ENCODE peak calls at places on chromosomes 12 and 14, in seven cellular contexts. Y is dorsolateral prefrontal cortex, N is AG09309, F is heart left ventricle, I is WERI-Rb-1, V is uterus, M is transverse colon. O is an unnamed sample.

GRCh38 chr12:16844875-16845274 is 238.9 kb upstream of the LMO3 start:
- DNase-seq in Y (no peak), N (no peak), F (no peak), I (no peak), V (no peak), M (no peak), O (no peak)

GRCh38 chr12:44875954-44876553 is at the start of gene NELL2:
- DNase-seq in Y (peak; percentile 62), N (no peak), F (no peak), I (peak; percentile 91), V (no peak), M (peak; percentile 51), O (peak; percentile 63)

GRCh38 chr12:76549131-76549530 is 10.4 kb downstream of the OSBPL8 start:
- DNase-seq in Y (no peak), N (no peak), F (no peak), I (no peak), V (no peak), M (no peak), O (no peak)

GRCh38 chr12:25001311-25001710 is 52.4 kb upstream of the BCAT1 start:
- DNase-seq in Y (no peak), N (no peak), F (no peak), I (no peak), V (no peak), M (no peak), O (no peak)

GRCh38 chr12:132406498-132407461 is 77.4 kb upstream of the GALNT9 start:
- DNase-seq in Y (no peak), N (no peak), F (no peak), I (no peak), V (no peak), M (no peak), O (no peak)

GRCh38 chr12:47734725-47735480 is 9.6 kb upstream of the ENDOU start:
- DNase-seq in Y (no peak), N (no peak), F (peak; percentile 37), I (peak; percentile 63), V (no peak), M (no peak), O (peak; percentile 25)

GRCh38 chr12:12726543-12727093 is 9.4 kb downstream of the CDKN1B start:
- DNase-seq in Y (no peak), N (peak; percentile 64), F (no peak), I (no peak), V (no peak), M (no peak), O (peak; percentile 90)

GRCh38 chr12:78470354-78471195 is 394.0 kb upstream of the SYT1 start:
- DNase-seq in Y (no peak), N (peak; percentile 20), F (no peak), I (peak; percentile 68), V (no peak), M (peak; percentile 9), O (peak; percentile 74)

GRCh38 chr12:111454716-111455447 is 49.2 kb downstream of the SH2B3 start:
- DNase-seq in Y (peak; percentile 22), N (no peak), F (no peak), I (no peak), V (no peak), M (no peak), O (no peak)

GRCh38 chr12:76916170-76916540 is 37.3 kb upstream of the CSRP2 start:
- DNase-seq in Y (no peak), N (no peak), F (no peak), I (no peak), V (no peak), M (no peak), O (no peak)

GRCh38 chr12:124830306-124830705 is 33.4 kb downstream of the SCARB1 start:
- DNase-seq in Y (no peak), N (no peak), F (no peak), I (no peak), V (no peak), M (no peak), O (no peak)

GRCh38 chr12:75816892-75817291 is 214.7 kb downstream of the PHLDA1 start:
- DNase-seq in Y (no peak), N (no peak), F (no peak), I (no peak), V (no peak), M (no peak), O (peak; percentile 92)

GRCh38 chr12:6963741-6964446 is 6.6 kb downstream of the PHB2 start:
- DNase-seq in Y (peak; percentile 39), N (no peak), F (peak; percentile 20), I (no peak), V (no peak), M (no peak), O (no peak)

GRCh38 chr12:127162902-127163301 is 1104.1 kb upstream of the TMEM132C start:
- DNase-seq in Y (no peak), N (no peak), F (no peak), I (no peak), V (no peak), M (no peak), O (peak; percentile 93)

GRCh38 chr14:36524220-36524837 is 4.3 kb upstream of the NKX2-1 start:
- DNase-seq in Y (no peak), N (no peak), F (no peak), I (no peak), V (no peak), M (no peak), O (no peak)

GRCh38 chr12:98701166-98701565 is 56.1 kb downstream of the APAF1 start:
- DNase-seq in Y (no peak), N (no peak), F (no peak), I (no peak), V (no peak), M (no peak), O (no peak)

GRCh38 chr14:95039259-95039992 is 117.9 kb downstream of the DICER1 start:
- DNase-seq in Y (no peak), N (no peak), F (no peak), I (no peak), V (no peak), M (no peak), O (no peak)

GRCh38 chr14:65287264-65288131 is 125.0 kb upstream of the FUT8 start:
- DNase-seq in Y (no peak), N (no peak), F (no peak), I (no peak), V (no peak), M (peak; percentile 51), O (no peak)

GRCh38 chr12:59398164-59398563 is 197.7 kb upstream of the SLC16A7 start:
- DNase-seq in Y (no peak), N (no peak), F (no peak), I (no peak), V (no peak), M (no peak), O (peak; percentile 21)

GRCh38 chr12:59396941-59397340 is 198.9 kb upstream of the SLC16A7 start:
- DNase-seq in Y (no peak), N (no peak), F (no peak), I (no peak), V (no peak), M (no peak), O (no peak)

GRCh38 chr12:59401862-59402261 is 194.0 kb upstream of the SLC16A7 start:
- DNase-seq in Y (no peak), N (no peak), F (no peak), I (no peak), V (no peak), M (no peak), O (no peak)

GRCh38 chr12:59393506-59393905 is 202.3 kb upstream of the SLC16A7 start:
- DNase-seq in Y (no peak), N (no peak), F (no peak), I (no peak), V (no peak), M (no peak), O (no peak)

DNA sequence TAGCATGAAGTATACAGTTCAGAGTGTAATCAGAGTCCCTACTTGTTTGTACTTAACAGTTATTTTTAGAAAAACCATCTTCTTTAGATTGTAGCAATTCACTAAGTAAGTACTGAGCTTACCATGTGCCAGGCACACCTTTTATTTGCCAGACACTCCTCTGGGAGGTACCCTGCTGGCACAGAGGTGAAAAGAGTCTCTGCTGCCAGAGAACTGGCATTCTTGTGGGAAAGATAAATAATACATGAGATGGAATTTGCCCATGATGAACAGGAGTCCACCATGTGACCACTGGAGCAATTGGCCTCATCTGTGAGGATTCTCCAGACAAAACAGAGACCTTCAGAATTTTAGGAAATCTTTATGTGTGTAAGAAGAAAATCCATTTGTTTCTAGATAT is 199.3 kb upstream of the SLC16A7 start:
- DNase-seq in Y (no peak), N (no peak), F (no peak), I (no peak), V (no peak), M (peak; percentile 14), O (no peak)
- H3K4me3 ChIP-seq in Y (no peak overlapping the region), N (no peak overlapping the region), F (no peak overlapping the region), I (no peak overlapping the region), V (no peak overlapping the region), M (no peak overlapping the region), O (no peak overlapping the region)

GRCh38 chr14:93206793-93207467 is at the start of the genes GON7 and UBR7:
- DNase-seq in Y (peak; percentile 95), N (peak; percentile 84), F (peak; percentile 96), I (peak; percentile 97), V (peak; percentile 94), M (peak; percentile 97), O (peak; percentile 96)
- TF ChIP-seq CTCF in Y (peak; percentile 53), N (peak; percentile 46), F (peak; percentile 15), I (peak; percentile 32), V (peak; percentile 47), M (peak; percentile 50), O (no peak)

DNA sequence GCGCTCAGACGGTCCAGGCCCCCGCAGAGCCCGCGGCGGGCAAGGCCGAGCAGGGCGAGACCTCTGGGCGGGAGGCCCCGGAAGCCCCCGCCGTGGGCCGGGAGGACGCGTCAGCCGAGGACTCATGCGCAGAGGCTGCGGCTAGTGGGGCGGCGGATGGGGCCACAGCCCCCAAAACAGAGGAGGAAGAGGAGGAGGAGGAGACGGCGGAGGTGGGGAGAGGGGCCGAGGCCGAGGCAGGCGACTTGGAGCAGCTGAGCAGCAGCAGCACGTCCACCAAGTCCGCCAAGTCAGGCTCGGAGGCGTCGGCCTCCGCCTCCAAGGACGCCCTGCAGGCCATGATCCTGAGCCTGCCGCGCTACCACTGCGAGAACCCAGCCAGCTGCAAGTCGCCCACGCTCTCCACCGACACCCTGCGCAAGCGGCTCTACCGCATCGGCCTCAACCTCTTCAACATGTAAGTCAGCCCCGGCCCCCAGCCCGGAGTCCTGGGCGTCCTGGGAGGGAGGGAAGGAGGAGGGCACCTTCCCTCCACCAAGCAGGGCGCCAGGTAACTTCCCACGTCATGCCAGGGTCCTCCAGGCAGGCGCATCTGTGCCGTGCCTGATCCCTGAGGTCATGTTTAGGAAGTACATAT is 72.4 kb downstream of the IQSEC3 start:
- DNase-seq in Y (peak; percentile 47), N (no peak), F (peak; percentile 46), I (no peak), V (peak; percentile 30), M (no peak), O (peak; percentile 29)
- H3K4me3 ChIP-seq in Y (no peak overlapping the region), N (no peak overlapping the region), F (peak overlapping the region; percentile 44), I (no peak overlapping the region), V (peak overlapping the region; percentile 33), M (peak overlapping the region; percentile 19), O (no peak overlapping the region)

DNA sequence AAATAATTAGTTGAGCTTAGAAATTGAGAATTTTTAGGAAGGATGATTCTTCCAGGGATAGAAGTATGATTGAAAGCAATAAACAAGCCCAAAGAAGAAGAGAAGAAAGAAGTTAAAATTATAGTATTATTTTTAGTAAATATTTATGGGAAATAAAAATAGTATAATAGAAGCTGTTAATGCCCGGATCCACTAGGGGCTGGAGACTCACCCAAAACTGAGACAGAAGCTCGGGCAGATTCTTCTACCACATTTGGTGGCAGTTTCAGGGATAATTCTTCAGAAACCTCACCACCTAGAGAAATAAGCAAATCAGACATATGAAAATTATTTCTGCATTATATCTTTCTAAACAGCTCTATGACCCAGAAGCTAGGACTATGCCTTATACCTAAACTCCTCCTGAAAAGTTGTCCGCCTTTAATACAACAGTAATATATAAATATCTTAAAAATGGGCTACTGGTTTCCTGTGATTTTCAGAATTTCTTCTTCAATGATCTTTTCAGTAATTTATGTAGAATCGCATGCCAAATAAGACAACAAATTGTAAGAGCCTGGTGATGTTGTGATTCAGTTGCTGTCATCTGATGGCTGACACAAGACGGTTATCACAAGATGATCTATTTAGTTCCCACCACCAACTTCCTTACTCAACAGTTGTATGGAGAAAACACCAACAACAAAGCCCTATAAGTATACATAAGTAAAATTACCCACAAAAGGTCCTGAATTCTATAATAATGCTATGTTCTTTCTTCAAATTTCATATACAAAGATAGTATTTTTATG is 35.6 kb downstream of the A2M start:
- DNase-seq in Y (no peak), N (no peak), F (no peak), I (no peak), V (no peak), M (no peak), O (no peak)
- TF ChIP-seq CTCF in Y (no peak), N (no peak), F (no peak), I (no peak), V (no peak), M (no peak), O (no peak)